ENCODE peak calls at places on chromosomes 2 and 18, in four cellular contexts. R, D, E and U are unnamed samples.

GRCh38 chr2:175461839-175462238 is 280.3 kb upstream of the ATP5MC3 start:
- DNase-seq in E (no peak), R (no peak), D (no peak), U (no peak)

GRCh38 chr2:202508686-202509085 is 126.1 kb upstream of the FAM117B start:
- DNase-seq in R (no peak), D (no peak), E (no peak), U (no peak)

GRCh38 chr2:88053301-88053700 is 2.3 kb downstream of the KRCC1 start:
- DNase-seq in R (no peak), D (no peak), E (no peak), U (no peak)

GRCh38 chr2:168350380-168350779 is 103.0 kb upstream of the STK39 start:
- DNase-seq in E (no peak), D (no peak), R (no peak), U (no peak)

GRCh38 chr2:10302479-10303173 is at the start of gene HPCAL1:
- DNase-seq in D (peak; percentile 69), E (peak; percentile 89), R (peak; percentile 79), U (peak; percentile 95)

GRCh38 chr18:11653521-11653920 is 35.5 kb upstream of the GNAL start:
- DNase-seq in R (no peak), E (no peak), D (no peak), U (no peak)

GRCh38 chr2:19806591-19806990 is 95.2 kb downstream of the TTC32 start:
- DNase-seq in E (no peak), R (no peak), D (no peak), U (no peak)

GRCh38 chr18:23992119-23992940 is 22.2 kb upstream of the TTC39C start:
- DNase-seq in D (peak; percentile 54), E (peak; percentile 40), R (no peak), U (no peak)

GRCh38 chr2:47253440-47253839 is 98.3 kb upstream of the STPG4 start:
- DNase-seq in E (no peak), D (no peak), R (no peak), U (no peak)

GRCh38 chr2:241811952-241812729 is 3.1 kb downstream of the NEU4 start:
- DNase-seq in R (no peak), D (no peak), E (peak; percentile 22), U (peak; percentile 73)

GRCh38 chr2:33417093-33417492 is 59.4 kb upstream of the RASGRP3 start:
- DNase-seq in R (no peak), E (no peak), D (no peak), U (no peak)

GRCh38 chr2:41180392-41180791 is 728.5 kb upstream of the SLC8A1 start:
- DNase-seq in R (no peak), E (no peak), D (no peak), U (no peak)

GRCh38 chr2:136323935-136324334 is 206.0 kb upstream of the CXCR4 start:
- DNase-seq in E (no peak), D (no peak), R (no peak), U (no peak)

GRCh38 chr2:160402997-160403979 is 90.3 kb downstream of the RBMS1 start:
- DNase-seq in D (no peak), R (no peak), E (no peak), U (no peak)

GRCh38 chr2:238591732-238592131 is 165.0 kb downstream of the ASB1 start:
- DNase-seq in E (no peak), D (no peak), R (no peak), U (no peak)

GRCh38 chr2:51454177-51454576 is 422.2 kb upstream of the NRXN1 start:
- DNase-seq in R (no peak), D (no peak), E (no peak), U (no peak)

GRCh38 chr2:222213084-222213483 is 85.7 kb downstream of the PAX3 start:
- DNase-seq in E (no peak), R (no peak), D (no peak), U (no peak)

GRCh38 chr18:52682260-52682659 is 342.3 kb downstream of the DCC start:
- DNase-seq in E (no peak), D (no peak), R (no peak), U (no peak)

GRCh38 chr2:96952976-96953610 is 33.3 kb downstream of the FAM178B start:
- DNase-seq in R (no peak), D (no peak), E (no peak), U (peak; percentile 61)

GRCh38 chr2:143686585-143687164 is 557.5 kb downstream of the ARHGAP15 start:
- DNase-seq in D (no peak), R (no peak), E (no peak), U (no peak)

GRCh38 chr2:181656450-181657261 is at the start of gene CERKL:
- DNase-seq in D (no peak), R (no peak), E (peak; percentile 40), U (peak; percentile 63)

GRCh38 chr2:121128741-121129659 is 156.0 kb downstream of the TFCP2L1 start:
- DNase-seq in E (no peak), R (peak; percentile 4), D (no peak), U (peak; percentile 71)

GRCh38 chr2:104818249-104818648 is 35.7 kb upstream of the POU3F3 start:
- DNase-seq in D (no peak), R (no peak), E (no peak), U (no peak)

GRCh38 chr18:77131652-77132368 is 773 bp downstream of the MBP start:
- DNase-seq in R (no peak), E (peak; percentile 61), D (no peak), U (peak; percentile 90)